ENCODE peak calls at places on chromosome 2, in four cellular contexts. F is dorsolateral prefrontal cortex, N is left cardiac atrium, H is AG10803. C is an unnamed sample.
A peak's percentile ranks its signal among the peaks of the same experiment; 100 is the strongest.

GRCh38 chr2:241273552-241273988 is 41.9 kb downstream of the HDLBP start:
- DNase-seq in F (no peak), N (no peak), H (no peak), C (no peak)

GRCh38 chr2:239383036-239383795 is 17.6 kb downstream of the HDAC4 start:
- DNase-seq in F (no peak), N (peak; percentile 13), H (no peak), C (no peak)

GRCh38 chr2:45888167-45888566 is 236.7 kb downstream of the PRKCE start:
- DNase-seq in F (no peak), N (no peak), H (peak; percentile 91), C (peak; percentile 75)

GRCh38 chr2:224764565-224765236 is 48.5 kb upstream of the CCDC195 start:
- DNase-seq in F (no peak), N (no peak), H (no peak), C (no peak)

GRCh38 chr2:173075781-173076556 is at the start of gene MAP3K20:
- DNase-seq in F (peak; percentile 26), N (peak; percentile 86), H (peak; percentile 78), C (peak; percentile 67)

GRCh38 chr2:172561270-172561669 is 5.4 kb downstream of the PDK1 start:
- DNase-seq in F (no peak), N (no peak), H (no peak), C (no peak)

GRCh38 chr2:120390381-120391055 is 44.6 kb downstream of the INHBB start:
- DNase-seq in F (no peak), N (no peak), H (no peak), C (no peak)

GRCh38 chr2:176502619-176503018 is 233.4 kb downstream of the MTX2 start:
- DNase-seq in F (no peak), N (no peak), H (no peak), C (no peak)

GRCh38 chr2:28390857-28391563 is 1.6 kb upstream of the FOSL2 start:
- DNase-seq in F (peak; percentile 57), N (peak; percentile 92), H (peak; percentile 91), C (no peak)

GRCh38 chr2:202035941-202036372 is 2.3 kb downstream of the FZD7 start:
- DNase-seq in F (no peak), N (no peak), H (no peak), C (peak; percentile 7)

GRCh38 chr2:204730588-204730987 is 185.3 kb downstream of the PARD3B start:
- DNase-seq in F (no peak), N (no peak), H (no peak), C (no peak)

GRCh38 chr2:15359716-15360531 is 201.2 kb downstream of the NBAS start:
- DNase-seq in F (no peak), N (no peak), H (peak; percentile 73), C (peak; percentile 82)

GRCh38 chr2:224222320-224222719 is 179.6 kb downstream of the FAM124B start:
- DNase-seq in F (no peak), N (no peak), H (peak; percentile 43), C (peak; percentile 55)

C was measured in fibroblast of mammary gland.